ENCODE peak calls at places on chromosome 18, in seven cellular contexts. M is endodermal cell, L is tibial nerve, B is bronchial epithelial cell, Z is tibial artery, I is pancreas, Q is fibroblast of lung. U is an unnamed sample.

GRCh38 chr18:58590231-58590630 is 38.7 kb downstream of the ALPK2 start:
- DNase-seq in M (peak; percentile 63), L (no peak), B (no peak), Z (no peak), I (no peak), Q (no peak), U (no peak)

GRCh38 chr18:52313213-52313612 is 26.8 kb upstream of the DCC start:
- DNase-seq in M (no peak), L (no peak), B (peak; percentile 74), Z (no peak), I (no peak), Q (no peak), U (peak; percentile 3)

GRCh38 chr18:52322307-52322706 is 17.7 kb upstream of the DCC start:
- DNase-seq in M (no peak), L (no peak), B (no peak), Z (no peak), I (no peak), Q (no peak), U (no peak)

GRCh38 chr18:6561029-6561861 is 146.5 kb upstream of the L3MBTL4 start:
- DNase-seq in M (peak; percentile 69), L (peak; percentile 19), B (peak; percentile 7), Z (peak; percentile 55), I (no peak), Q (peak; percentile 97), U (no peak)

GRCh38 chr18:72539861-72540260 is 4.3 kb downstream of the CBLN2 start:
- DNase-seq in M (no peak), L (no peak), B (no peak), Z (no peak), I (no peak), Q (no peak), U (no peak)

GRCh38 chr18:67783215-67783946 is 266.9 kb upstream of the DSEL start:
- DNase-seq in M (no peak), L (no peak), B (peak; percentile 95), Z (no peak), I (no peak), Q (peak; percentile 89), U (peak; percentile 79)

GRCh38 chr18:80200171-80200931 is 47.0 kb downstream of the PARD6G start:
- DNase-seq in M (peak; percentile 77), L (no peak), B (no peak), Z (no peak), I (no peak), Q (peak; percentile 28), U (no peak)

GRCh38 chr18:35432565-35433001 is 55.4 kb upstream of the ZNF396 start:
- DNase-seq in M (no peak), L (no peak), B (no peak), Z (no peak), I (no peak), Q (no peak), U (no peak)

GRCh38 chr18:29862824-29863223 is 1179.7 kb downstream of the DSC3 start:
- DNase-seq in M (no peak), L (no peak), B (no peak), Z (no peak), I (no peak), Q (no peak), U (no peak)

GRCh38 chr18:34631071-34631470 is 79.0 kb upstream of the DTNA start:
- DNase-seq in M (no peak), L (no peak), B (no peak), Z (no peak), I (no peak), Q (peak; percentile 15), U (no peak)

GRCh38 chr18:45449761-45450227 is 165.5 kb upstream of the SLC14A2 start:
- DNase-seq in M (no peak), L (peak; percentile 47), B (no peak), Z (peak; percentile 72), I (no peak), Q (peak; percentile 42), U (no peak)

GRCh38 chr18:9673296-9674251 is 34.5 kb upstream of the RAB31 start:
- DNase-seq in M (peak; percentile 69), L (no peak), B (peak; percentile 99), Z (peak; percentile 26), I (no peak), Q (peak; percentile 83), U (peak; percentile 95)

GRCh38 chr18:21083017-21083416 is 28.6 kb downstream of the ROCK1 start:
- DNase-seq in M (no peak), L (no peak), B (no peak), Z (no peak), I (no peak), Q (no peak), U (no peak)

GRCh38 chr18:48974304-48975220 is 23.8 kb upstream of the SMAD7 start:
- DNase-seq in M (peak; percentile 81), L (no peak), B (no peak), Z (no peak), I (no peak), Q (no peak), U (no peak)
- TF ChIP-seq CTCF in M (peak; percentile 42), L (no peak), B (no peak), Z (no peak), I (no peak), Q (no peak), U (no peak)

GRCh38 chr18:77481541-77481940 is 231.9 kb downstream of the GALR1 start:
- DNase-seq in M (no peak), L (no peak), B (no peak), Z (no peak), I (no peak), Q (no peak), U (no peak)

GRCh38 chr18:77482190-77482928 is 232.7 kb downstream of the GALR1 start:
- DNase-seq in M (no peak), L (no peak), B (no peak), Z (no peak), I (no peak), Q (no peak), U (no peak)

GRCh38 chr18:77479047-77479446 is 229.4 kb downstream of the GALR1 start:
- DNase-seq in M (no peak), L (no peak), B (no peak), Z (no peak), I (no peak), Q (no peak), U (no peak)

GRCh38 chr18:77478619-77479018 is 229.0 kb downstream of the GALR1 start:
- DNase-seq in M (no peak), L (peak; percentile 23), B (no peak), Z (peak; percentile 67), I (no peak), Q (no peak), U (peak; percentile 5)
- TF ChIP-seq CTCF in M (peak; percentile 62), L (peak; percentile 32), B (no peak), Z (no peak), I (no peak), Q (no peak), U (no peak)

DNA sequence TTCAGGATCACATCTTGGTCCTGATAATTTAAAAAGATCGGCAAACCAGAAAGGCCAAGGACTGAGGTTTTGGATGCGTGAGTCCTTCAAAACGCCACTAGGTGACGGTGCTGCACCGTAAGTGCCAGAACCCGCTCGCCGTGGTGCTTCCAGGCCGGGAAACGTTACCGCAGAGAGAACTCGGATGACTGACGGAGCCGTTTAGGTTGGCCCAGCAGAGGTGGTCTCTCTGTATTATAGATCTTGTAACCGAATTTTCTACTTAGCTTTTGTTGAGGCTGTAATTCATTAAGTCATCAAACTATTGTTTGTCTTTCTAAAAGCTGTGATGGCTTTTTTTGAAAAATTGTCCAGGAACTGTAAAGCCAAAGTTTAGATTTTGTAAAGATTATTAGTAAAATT is 39.8 kb upstream of the ADCYAP1 start:
- DNase-seq in M (peak; percentile 90), L (peak; percentile 23), B (peak; percentile 48), Z (peak; percentile 60), I (peak; percentile 85), Q (peak; percentile 76), U (peak; percentile 67)
- TF ChIP-seq CTCF in M (peak; percentile 98), L (peak; percentile 78), B (peak; percentile 99), Z (peak; percentile 99), I (peak; percentile 73), Q (peak; percentile 99), U (peak; percentile 99)

GRCh38 chr18:74570266-74570665 is 27.4 kb upstream of the ZNF407 start:
- DNase-seq in M (no peak), L (no peak), B (no peak), Z (no peak), I (no peak), Q (no peak), U (no peak)

GRCh38 chr18:74571895-74572680 is 25.6 kb upstream of the ZNF407 start:
- DNase-seq in M (no peak), L (no peak), B (no peak), Z (no peak), I (no peak), Q (no peak), U (no peak)

GRCh38 chr18:74569401-74569800 is 28.3 kb upstream of the ZNF407 start:
- DNase-seq in M (no peak), L (no peak), B (no peak), Z (no peak), I (no peak), Q (no peak), U (no peak)

GRCh38 chr18:74564012-74564411 is 29.7 kb downstream of the CNDP1 start:
- DNase-seq in M (no peak), L (no peak), B (no peak), Z (no peak), I (no peak), Q (no peak), U (no peak)

GRCh38 chr18:74567805-74568204 is 29.9 kb upstream of the ZNF407 start:
- DNase-seq in M (peak; percentile 54), L (no peak), B (no peak), Z (no peak), I (no peak), Q (no peak), U (no peak)
- TF ChIP-seq CTCF in M (peak; percentile 68), L (no peak), B (no peak), Z (no peak), I (no peak), Q (no peak), U (no peak)

DNA sequence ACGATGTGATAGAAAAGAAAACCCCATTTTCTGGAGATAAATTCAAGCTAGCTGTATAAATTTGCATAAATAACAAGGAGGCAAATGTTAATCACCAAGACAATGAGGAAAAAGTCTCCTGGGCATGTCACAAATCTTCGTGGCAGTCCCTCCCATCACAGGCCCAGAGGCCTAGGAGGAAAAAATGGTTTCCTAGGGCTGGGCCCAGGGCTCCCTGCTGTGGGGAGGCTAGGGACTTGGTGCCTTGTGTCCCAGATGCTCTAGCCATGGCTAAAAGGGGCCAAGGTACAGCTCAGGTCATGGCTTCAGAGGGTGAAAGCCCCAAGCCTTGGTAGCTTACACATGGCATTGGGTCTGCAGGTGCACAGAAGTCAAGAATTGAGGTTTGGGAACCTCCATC is 134.6 kb downstream of the CABLES1 start:
- DNase-seq in M (no peak), L (no peak), B (no peak), Z (no peak), I (no peak), Q (no peak), U (no peak)
- TF ChIP-seq CTCF in M (no peak), L (no peak), B (no peak), Z (no peak), I (no peak), Q (no peak), U (no peak)

U was measured in RWPE1.